ENCODE peak calls at places on chromosomes 7 and 10, in six cellular contexts. Z, Y, M, K, P and T are unnamed samples.

GRCh38 chr10:119290301-119291036 is 83.1 kb downstream of the GRK5 start:
- DNase-seq in Z (no peak), Y (no peak), M (no peak), K (peak), P (peak), T (peak)

GRCh38 chr7:40836218-40836617 is 701.4 kb downstream of the SUGCT start:
- DNase-seq in Z (no peak), Y (no peak), M (no peak), K (peak), P (peak), T (no peak)

GRCh38 chr7:104482362-104483042 is 154.1 kb downstream of the LHFPL3 start:
- DNase-seq in Z (no peak), Y (no peak), M (no peak), K (no peak), P (no peak), T (no peak)

GRCh38 chr7:132622081-132622480 is 45.8 kb upstream of the PLXNA4 start:
- DNase-seq in Z (no peak), Y (no peak), M (no peak), K (no peak), P (no peak), T (no peak)

GRCh38 chr10:46001187-46001756 is 29.0 kb downstream of the TIMM23 start:
- DNase-seq in Z (no peak), Y (no peak), M (no peak), K (no peak), P (no peak), T (no peak)

GRCh38 chr7:48511021-48511579 is 339.8 kb downstream of the ABCA13 start:
- DNase-seq in Z (no peak), Y (no peak), M (peak), K (no peak), P (no peak), T (no peak)

GRCh38 chr10:125633517-125633999 is 49.4 kb downstream of the TEX36 start:
- DNase-seq in Z (no peak), Y (no peak), M (no peak), K (peak), P (peak), T (peak)

GRCh38 chr10:101935431-101935830 is 91.8 kb upstream of the KCNIP2 start:
- DNase-seq in Z (no peak), Y (no peak), M (no peak), K (no peak), P (no peak), T (no peak)

GRCh38 chr7:125934539-125934938 is 1004.9 kb upstream of the POT1 start:
- DNase-seq in Z (no peak), Y (no peak), M (no peak), K (peak), P (no peak), T (no peak)

GRCh38 chr7:29304756-29305155 is 110.2 kb downstream of the CHN2 start:
- DNase-seq in Z (no peak), Y (no peak), M (no peak), K (peak), P (no peak), T (no peak)

GRCh38 chr10:77001186-77001585 is 636.4 kb downstream of the KCNMA1 start:
- DNase-seq in Z (no peak), Y (no peak), M (no peak), K (peak), P (no peak), T (no peak)

GRCh38 chr7:31893365-31893764 is 176.8 kb downstream of the PDE1C start:
- DNase-seq in Z (no peak), Y (no peak), M (no peak), K (no peak), P (no peak), T (no peak)

GRCh38 chr10:44971419-44971818 is 7.2 kb downstream of the DEPP1 start:
- DNase-seq in Z (no peak), Y (no peak), M (no peak), K (no peak), P (no peak), T (no peak)

GRCh38 chr10:16381083-16381482 is 55.7 kb upstream of the PTER start:
- DNase-seq in Z (no peak), Y (no peak), M (no peak), K (peak), P (peak), T (peak)

GRCh38 chr10:77603529-77603927 is 34.1 kb downstream of the KCNMA1 start:
- DNase-seq in Z (peak), Y (no peak), M (no peak), K (peak), P (peak), T (no peak)

GRCh38 chr10:66931340-66931948 is 5.6 kb downstream of the LRRTM3 start:
- DNase-seq in Z (peak), Y (peak), M (peak), K (peak), P (peak), T (peak)

GRCh38 chr7:129041929-129042200 is 13.0 kb downstream of the TNPO3 start:
- DNase-seq in Z (no peak), Y (no peak), M (no peak), K (no peak), P (no peak), T (no peak)

GRCh38 chr7:85851571-85852193 is 664.8 kb upstream of the SEMA3D start:
- DNase-seq in Z (peak), Y (peak), M (no peak), K (peak), P (peak), T (peak)

GRCh38 chr10:113303747-113304146 is 249.1 kb upstream of the HABP2 start:
- DNase-seq in Z (no peak), Y (no peak), M (no peak), K (no peak), P (no peak), T (no peak)

GRCh38 chr7:81624650-81625310 is 145.1 kb downstream of the HGF start:
- DNase-seq in Z (no peak), Y (no peak), M (no peak), K (no peak), P (no peak), T (no peak)

GRCh38 chr10:24952701-24953349 is 419 bp upstream of the PRTFDC1 start:
- DNase-seq in Z (peak), Y (no peak), M (peak), K (peak), P (peak), T (peak)